ENCODE peak calls at places on chromosome 16, in five cellular contexts. Z, J, R, B and F are unnamed samples.

GRCh38 chr16:68229431-68230175 is 6.3 kb downstream of the ESRP2 start:
- DNase-seq in Z (no peak), J (peak), R (no peak), B (peak), F (peak)

GRCh38 chr16:84062734-84063640 is 20.4 kb upstream of the SLC38A8 start:
- DNase-seq in Z (peak), J (peak), R (peak), B (peak), F (peak)

GRCh38 chr16:6195966-6196365 is 1098.4 kb upstream of the EEF2KMT start:
- DNase-seq in Z (no peak), J (no peak), R (no peak), B (no peak), F (no peak)

GRCh38 chr16:69563605-69564580 is 1.9 kb upstream of the NFAT5 start:
- DNase-seq in Z (no peak), J (peak), R (no peak), B (no peak), F (peak)

GRCh38 chr16:47019563-47019962 is 46.1 kb upstream of the DNAJA2 start:
- DNase-seq in Z (no peak), J (no peak), R (no peak), B (no peak), F (peak)

GRCh38 chr16:49352923-49353322 is 20.7 kb upstream of the C16orf78 start:
- DNase-seq in Z (no peak), J (no peak), R (no peak), B (no peak), F (no peak)

GRCh38 chr16:65600046-65600445 is 478.2 kb upstream of the CDH11 start:
- DNase-seq in Z (no peak), J (no peak), R (no peak), B (no peak), F (no peak)

GRCh38 chr16:2963074-2963610 is 933 bp upstream of the KREMEN2 start:
- DNase-seq in Z (no peak), J (no peak), R (no peak), B (no peak), F (no peak)

GRCh38 chr16:85699628-85700027 is 10.9 kb upstream of the GINS2 start:
- DNase-seq in Z (no peak), J (peak), R (no peak), B (no peak), F (peak)

GRCh38 chr16:23055481-23055880 is 93.8 kb downstream of the USP31 start:
- DNase-seq in Z (no peak), J (no peak), R (no peak), B (no peak), F (no peak)

GRCh38 chr16:30526137-30526822 is at the start of gene ZNF768:
- DNase-seq in Z (no peak), J (no peak), R (peak), B (peak), F (peak)

GRCh38 chr16:57379579-57379978 is 7.3 kb downstream of the CX3CL1 start:
- DNase-seq in Z (no peak), J (no peak), R (no peak), B (no peak), F (no peak)

GRCh38 chr16:27566417-27566816 is 16.5 kb downstream of the KATNIP start:
- DNase-seq in Z (no peak), J (no peak), R (no peak), B (no peak), F (no peak)

GRCh38 chr16:54370653-54371052 is 84.1 kb upstream of the IRX3 start:
- DNase-seq in Z (no peak), J (no peak), R (peak), B (no peak), F (no peak)

GRCh38 chr16:2056077-2056476 is 8.3 kb downstream of the TSC2 start:
- DNase-seq in Z (no peak), J (peak), R (no peak), B (no peak), F (no peak)